ENCODE peak calls at places on chromosome 14, in seven cellular contexts. N is lower lobe of right lung; Y is CD8-positive, alpha-beta T cell; X is sciatic nerve; G is kidney; O is T-helper 9 cell; E is A172. D is an unnamed sample.

GRCh38 chr14:44700694-44701093 is 193.6 kb upstream of the FSCB start:
- DNase-seq in N (no peak), Y (no peak), X (no peak), G (no peak), O (no peak), E (no peak), D (no peak)

GRCh38 chr14:75752907-75753594 is 92.0 kb downstream of the TTLL5 start:
- DNase-seq in N (no peak), Y (no peak), X (no peak), G (no peak), O (no peak), E (no peak), D (no peak)

GRCh38 chr14:39884091-39884490 is 451.9 kb upstream of the FBXO33 start:
- DNase-seq in N (no peak), Y (no peak), X (no peak), G (no peak), O (no peak), E (no peak), D (no peak)

GRCh38 chr14:100486025-100486828 is 101.0 kb downstream of the BEGAIN start:
- DNase-seq in N (peak), Y (peak), X (peak), G (no peak), O (peak), E (peak), D (no peak)

GRCh38 chr14:28831126-28831525 is 64.5 kb downstream of the FOXG1 start:
- DNase-seq in N (no peak), Y (no peak), X (no peak), G (no peak), O (no peak), E (no peak), D (no peak)

GRCh38 chr14:65025818-65026217 is 39.1 kb downstream of the FNTB start:
- DNase-seq in N (no peak), Y (no peak), X (no peak), G (no peak), O (no peak), E (no peak), D (no peak)

GRCh38 chr14:74567219-74567618 is 44.8 kb downstream of the LTBP2 start:
- DNase-seq in N (no peak), Y (no peak), X (no peak), G (no peak), O (no peak), E (no peak), D (peak)

GRCh38 chr14:65704850-65705249 is 292.3 kb downstream of the FUT8 start:
- DNase-seq in N (no peak), Y (no peak), X (no peak), G (no peak), O (no peak), E (peak), D (no peak)

GRCh38 chr14:75426332-75427125 is 1.3 kb upstream of the JDP2 start:
- DNase-seq in N (no peak), Y (no peak), X (no peak), G (no peak), O (no peak), E (no peak), D (no peak)

GRCh38 chr14:94677747-94678146 is 65.6 kb downstream of the SERPINA3 start:
- DNase-seq in N (no peak), Y (no peak), X (peak), G (no peak), O (no peak), E (no peak), D (peak)

GRCh38 chr14:100778951-100779690 is 46.8 kb upstream of the MEG3 start:
- DNase-seq in N (no peak), Y (no peak), X (no peak), G (no peak), O (no peak), E (no peak), D (no peak)

GRCh38 chr14:105087963-105088811 is 23.0 kb upstream of the GPR132 start:
- DNase-seq in N (peak), Y (no peak), X (peak), G (peak), O (no peak), E (peak), D (peak)

GRCh38 chr14:50530358-50530757 is 2.0 kb downstream of the MAP4K5 start:
- DNase-seq in N (no peak), Y (no peak), X (no peak), G (no peak), O (no peak), E (no peak), D (no peak)

GRCh38 chr14:77580964-77581505 is 35.4 kb downstream of the SPTLC2 start:
- DNase-seq in N (no peak), Y (no peak), X (no peak), G (no peak), O (no peak), E (peak), D (no peak)

GRCh38 chr14:88013750-88014349 is 8.9 kb downstream of the GPR65 start:
- DNase-seq in N (peak), Y (no peak), X (peak), G (no peak), O (peak), E (peak), D (no peak)

GRCh38 chr14:76929927-76930326 is 98.6 kb downstream of the IRF2BPL start:
- DNase-seq in N (no peak), Y (peak), X (no peak), G (no peak), O (peak), E (no peak), D (no peak)

GRCh38 chr14:63276492-63277342 is 42.0 kb downstream of the GPHB5 start:
- DNase-seq in N (no peak), Y (no peak), X (no peak), G (no peak), O (no peak), E (peak), D (no peak)